ENCODE peak calls at places on chromosome 9, in seven cellular contexts. I is effector memory CD4-positive, alpha-beta T cell; J is mucosa of descending colon; X is mammary epithelial cell; S is CD8-positive, alpha-beta memory T cell; E is body of pancreas; G is right lobe of liver. H is an unnamed sample. For H3K4me1, the result is how much of the 10 kb centered on the place peaks cover.

GRCh38 chr9:4678679-4679267 is 596 bp upstream of the CDC37L1 start:
- DNase-seq in G (no peak), E (no peak), J (no peak), X (peak), I (no peak), S (no peak), H (peak)

GRCh38 chr9:13213337-13213736 is 66.2 kb downstream of the MPDZ start:
- DNase-seq in E (no peak), J (no peak), G (no peak), S (no peak), X (no peak), I (no peak), H (peak)

GRCh38 chr9:94812343-94812742 is 85.8 kb downstream of the AOPEP start:
- DNase-seq in X (peak), S (no peak), E (no peak), I (no peak), G (no peak), J (no peak), H (peak)

GRCh38 chr9:12719431-12719830 is 26.2 kb downstream of the TYRP1 start:
- DNase-seq in G (no peak), J (no peak), E (no peak), S (no peak), I (no peak), X (no peak), H (no peak)

GRCh38 chr9:127065592-127065991 is 56.8 kb downstream of the ANGPTL2 start:
- DNase-seq in E (no peak), G (no peak), I (no peak), X (peak), S (no peak), J (no peak), H (no peak)

GRCh38 chr9:12930906-12931305 is 156.1 kb downstream of the LURAP1L start:
- DNase-seq in I (no peak), G (no peak), S (no peak), E (no peak), J (no peak), X (no peak), H (no peak)

GRCh38 chr9:99181621-99182020 is 40.1 kb downstream of the ALG2 start:
- DNase-seq in G (no peak), I (no peak), E (no peak), S (peak), J (no peak), X (no peak), H (peak)

GRCh38 chr9:82706781-82707180 is 356.2 kb downstream of the RASEF start:
- DNase-seq in G (no peak), I (no peak), S (no peak), X (peak), E (no peak), J (no peak), H (no peak)

GRCh38 chr9:77514886-77515711 is 133.0 kb downstream of the GNA14 start:
- DNase-seq in J (no peak), E (no peak), S (no peak), X (peak), G (no peak), I (no peak), H (no peak)

GRCh38 chr9:119368681-119369581 is at the start of gene BRINP1:
- DNase-seq in X (peak), I (no peak), J (no peak), E (peak), G (peak), S (no peak), H (no peak)

GRCh38 chr9:2638871-2639673 is 17.5 kb downstream of the VLDLR start:
- DNase-seq in X (no peak), E (no peak), J (no peak), I (no peak), G (no peak), S (no peak), H (peak)

GRCh38 chr9:561430-561829 is 280.1 kb upstream of the DMRT1 start:
- DNase-seq in J (no peak), I (no peak), S (no peak), E (no peak), G (no peak), X (peak), H (no peak)

GRCh38 chr9:100637787-100638186 is 59.9 kb downstream of the CAVIN4 start:
- DNase-seq in E (no peak), X (no peak), G (no peak), S (no peak), J (no peak), I (no peak), H (no peak)

GRCh38 chr9:120545691-120546565 is 34.0 kb downstream of the CDK5RAP2 start:
- DNase-seq in G (no peak), S (no peak), X (no peak), E (no peak), I (no peak), J (no peak), H (peak)

GRCh38 chr9:115333671-115334070 is 215.7 kb upstream of the TNC start:
- DNase-seq in S (no peak), E (no peak), J (no peak), G (no peak), I (no peak), X (peak), H (no peak)

GRCh38 chr9:127754099-127754760 is 19.1 kb upstream of the TOR2A start:
- DNase-seq in X (no peak), G (no peak), I (no peak), E (no peak), J (no peak), S (no peak), H (no peak)

GRCh38 chr9:128396970-128397613 is 23.6 kb upstream of the CERCAM start:
- DNase-seq in G (no peak), X (no peak), I (no peak), J (no peak), S (no peak), E (no peak), H (no peak)

GRCh38 chr9:105243935-105244273 is 547 bp upstream of the SLC44A1 start:
- DNase-seq in G (no peak), S (no peak), X (no peak), J (no peak), E (no peak), I (no peak), H (no peak)

GRCh38 chr9:105245720-105246161 is 1.3 kb downstream of the SLC44A1 start:
- DNase-seq in I (no peak), S (no peak), X (no peak), J (no peak), E (no peak), G (no peak), H (no peak)

GRCh38 chr9:105243015-105243686 is 1.3 kb upstream of the SLC44A1 start:
- DNase-seq in E (no peak), J (no peak), S (no peak), X (peak), G (no peak), I (no peak), H (peak)

GRCh38 chr9:105244996-105245719 is 707 bp downstream of the SLC44A1 start:
- DNase-seq in I (peak), G (peak), J (peak), E (peak), S (peak), X (peak), H (peak)

DNA sequence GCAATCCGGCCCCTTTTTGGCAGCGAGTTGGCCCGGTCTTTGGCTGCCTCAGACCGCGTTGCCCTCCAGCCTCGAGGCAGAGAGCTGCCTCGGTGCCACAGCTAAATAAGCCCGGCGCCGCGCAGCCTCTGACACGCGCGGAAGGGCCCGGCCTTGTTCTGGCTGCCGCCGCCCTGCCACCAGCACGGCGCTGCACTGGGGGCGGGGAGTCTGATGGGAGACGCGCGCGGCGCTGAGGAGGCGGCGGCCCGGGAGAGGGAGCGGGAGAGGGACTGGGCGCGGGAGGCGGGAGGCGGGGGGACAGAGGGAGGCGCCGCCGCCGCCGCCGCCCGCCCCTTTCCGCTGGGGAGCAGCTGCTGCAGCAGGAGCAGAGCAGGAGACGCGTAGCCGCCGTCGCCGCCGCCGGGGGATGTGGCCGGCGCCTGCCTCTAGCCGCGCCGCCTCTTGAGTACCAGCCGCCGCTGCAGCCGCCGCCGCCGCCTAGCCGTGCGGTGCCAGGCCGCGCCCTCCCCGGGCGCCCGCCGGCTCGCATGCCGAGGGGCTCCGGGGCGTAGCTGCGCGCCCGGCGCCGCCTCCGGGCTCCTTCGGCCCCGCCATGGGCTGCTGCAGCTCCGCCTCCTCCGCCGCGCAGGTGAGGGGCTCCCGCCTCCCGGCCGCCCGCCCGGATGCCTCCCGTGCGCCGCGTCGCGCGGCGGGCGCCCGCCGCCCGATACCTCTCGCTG is at the start of gene SLC44A1:
- DNase-seq in I (peak), X (peak), G (peak), E (peak), S (peak), J (peak), H (peak)
- H3K4me1 ChIP-seq in I (under half), X (under half), G (under half), E (under half), S (under half), J (under half), H (under half)

GRCh38 chr9:93061260-93061751 is 2.8 kb downstream of the SUSD3 start:
- DNase-seq in X (no peak), J (peak), S (no peak), I (no peak), E (no peak), G (no peak), H (no peak)

GRCh38 chr9:93058357-93059096 is at the start of gene SUSD3:
- DNase-seq in X (no peak), S (peak), I (peak), E (peak), J (peak), G (peak), H (peak)

GRCh38 chr9:93059097-93059959 is 827 bp downstream of the SUSD3 start:
- DNase-seq in X (no peak), E (no peak), I (no peak), S (peak), G (no peak), J (peak), H (peak)

GRCh38 chr9:93060746-93061259 is 2.3 kb downstream of the SUSD3 start:
- DNase-seq in G (peak), E (no peak), I (no peak), X (no peak), J (peak), S (no peak), H (no peak)

DNA sequence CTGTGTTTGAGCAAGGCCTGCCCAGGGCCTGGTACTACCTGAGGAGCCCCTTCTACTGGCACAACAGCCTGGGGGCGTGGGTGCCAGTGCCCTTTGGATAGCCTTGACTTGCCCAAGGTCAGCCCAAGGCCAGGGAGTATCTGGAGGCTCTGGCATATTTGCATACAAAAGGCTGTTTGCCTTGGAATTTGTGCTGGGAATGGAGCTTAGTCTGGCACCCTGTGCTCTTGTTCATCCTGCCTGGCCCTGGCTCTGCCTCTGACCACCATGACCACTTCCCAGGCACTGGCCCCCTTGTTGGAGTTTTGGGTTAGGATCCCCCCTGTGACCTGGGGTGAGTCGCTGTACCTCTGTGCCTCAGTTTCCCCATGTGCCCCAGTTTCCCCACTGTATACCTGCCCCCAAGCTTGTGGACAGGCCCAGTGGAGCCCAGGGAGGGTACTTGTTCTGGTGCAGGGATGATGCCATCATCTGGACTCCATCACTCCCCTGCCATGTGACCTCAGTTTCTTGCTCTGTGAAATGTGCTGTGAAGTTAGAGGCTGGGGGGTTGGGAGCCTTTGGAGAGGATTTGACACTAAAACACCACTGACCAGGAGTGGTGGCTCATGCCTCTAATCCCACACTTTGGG is 1.6 kb downstream of the SUSD3 start:
- DNase-seq in J (peak), G (no peak), E (no peak), X (no peak), S (no peak), I (no peak), H (no peak)
- H3K4me1 ChIP-seq in J (under half), G (under half), E (under half), X (under half), S (half or more), I (half or more), H (under half)

GRCh38 chr9:124297915-124298645 is 40.3 kb downstream of the NEK6 start:
- DNase-seq in J (no peak), G (no peak), E (no peak), I (no peak), X (no peak), S (no peak), H (no peak)

GRCh38 chr9:124295097-124295794 is 37.5 kb downstream of the NEK6 start:
- DNase-seq in G (no peak), X (no peak), J (no peak), S (no peak), E (no peak), I (no peak), H (no peak)

GRCh38 chr9:124296094-124296493 is 38.3 kb downstream of the NEK6 start:
- DNase-seq in S (no peak), X (no peak), G (no peak), J (no peak), E (no peak), I (no peak), H (no peak)

GRCh38 chr9:124297553-124297905 is 39.8 kb downstream of the NEK6 start:
- DNase-seq in E (peak), J (no peak), S (no peak), X (peak), I (no peak), G (no peak), H (peak)

DNA sequence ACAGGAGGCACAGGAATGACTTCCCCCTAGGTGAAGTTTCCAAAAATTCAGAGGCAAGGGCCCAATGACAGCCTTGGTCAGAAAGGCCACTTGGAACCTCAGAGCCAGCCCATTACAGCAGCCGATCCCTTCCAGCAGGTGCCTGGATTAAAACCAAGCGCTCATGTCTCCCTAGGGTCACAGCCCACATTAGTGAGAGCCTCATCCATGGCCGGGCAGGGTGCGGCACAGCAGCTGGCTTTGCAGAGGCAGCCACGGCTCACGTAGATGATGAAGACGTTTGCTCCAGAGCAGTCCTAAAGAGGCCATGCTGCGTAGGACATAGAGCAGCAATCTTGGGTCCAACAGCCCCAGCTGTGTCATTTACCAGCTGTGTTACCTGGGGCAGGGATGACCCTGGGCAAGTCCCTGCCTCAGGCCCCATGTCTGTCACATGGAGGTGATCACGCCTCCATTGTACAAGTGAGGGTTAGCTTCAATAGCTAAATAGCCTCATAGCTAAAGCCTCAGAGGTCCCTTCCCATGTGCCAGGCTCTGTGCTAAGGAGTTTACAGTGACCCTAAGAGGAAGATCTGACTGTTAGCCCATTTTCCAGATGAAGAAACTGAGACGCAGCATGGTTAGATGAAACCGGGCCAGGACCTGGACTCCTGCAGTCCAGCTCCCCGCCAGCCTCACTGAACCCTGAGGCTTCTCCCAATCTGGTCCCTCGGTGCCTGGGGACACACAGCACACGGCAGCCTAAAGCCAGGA is 39.2 kb downstream of the NEK6 start:
- DNase-seq in I (no peak), J (no peak), E (no peak), G (no peak), X (no peak), S (no peak), H (peak)
- H3K4me1 ChIP-seq in I (under half), J (under half), E (under half), G (under half), X (half or more), S (under half), H (half or more)

DNA sequence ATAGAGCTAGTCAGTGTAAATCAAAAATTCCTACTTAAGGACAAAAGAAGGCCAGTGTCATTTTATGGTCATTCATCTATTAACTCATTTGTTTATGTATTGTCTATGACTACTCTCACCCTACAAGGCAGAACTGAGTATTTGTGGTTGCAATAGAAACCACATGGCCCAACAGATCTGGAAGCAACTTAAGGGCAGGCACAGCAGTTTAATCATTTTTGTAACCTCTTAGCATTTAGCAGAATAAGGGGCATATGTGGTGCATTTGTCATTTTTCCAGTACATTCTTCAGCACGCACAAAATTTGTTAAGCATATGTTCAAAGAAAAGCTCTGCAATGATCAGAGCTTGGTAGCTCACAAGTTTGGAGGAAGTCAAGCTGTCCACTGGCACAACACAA is 1.1 kb downstream of the FKBP15 start:
- DNase-seq in J (no peak), X (peak), I (no peak), G (no peak), S (no peak), E (no peak), H (peak)
- H3K4me1 ChIP-seq in J (under half), X (under half), I (under half), G (under half), S (under half), E (under half), H (under half)

GRCh38 chr9:36878986-36879982 is 154.8 kb downstream of the PAX5 start:
- DNase-seq in X (no peak), S (no peak), G (peak), I (no peak), E (no peak), J (no peak), H (no peak)

GRCh38 chr9:36876056-36876455 is 158.0 kb downstream of the PAX5 start:
- DNase-seq in S (no peak), X (no peak), I (no peak), G (peak), E (no peak), J (no peak), H (no peak)

GRCh38 chr9:36874921-36875320 is 159.1 kb downstream of the PAX5 start:
- DNase-seq in J (no peak), X (peak), I (no peak), E (no peak), S (no peak), G (peak), H (no peak)

GRCh38 chr9:36878161-36878560 is 155.9 kb downstream of the PAX5 start:
- DNase-seq in J (no peak), E (no peak), I (no peak), S (no peak), X (no peak), G (peak), H (no peak)

DNA sequence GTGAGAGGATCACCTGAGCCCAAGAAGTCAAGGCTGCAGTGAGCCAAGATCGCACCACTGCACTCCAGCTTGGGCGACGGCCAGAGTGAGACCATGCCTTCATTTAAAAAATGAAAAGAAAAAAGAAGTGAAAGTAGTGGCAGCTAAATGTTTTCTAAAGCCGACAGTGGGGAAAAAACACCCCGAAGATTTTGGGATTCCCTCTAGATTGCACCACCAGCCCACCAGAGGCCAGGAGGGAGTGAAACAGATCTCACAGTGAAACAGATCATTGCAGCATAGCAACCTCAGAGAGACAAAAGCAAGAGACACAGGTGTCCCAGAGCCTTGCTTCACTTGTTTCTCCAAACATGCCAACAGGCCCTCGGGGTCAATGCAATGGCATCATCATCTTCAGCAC is 156.8 kb downstream of the PAX5 start:
- DNase-seq in S (no peak), X (no peak), G (peak), E (no peak), J (no peak), I (no peak), H (no peak)
- H3K4me1 ChIP-seq in S (under half), X (under half), G (under half), E (under half), J (under half), I (under half), H (under half)

GRCh38 chr9:33159058-33159759 is 7.9 kb downstream of the B4GALT1 start:
- DNase-seq in S (peak), J (peak), G (peak), I (peak), E (peak), X (peak), H (no peak)
- H3K4me1 ChIP-seq in S (half or more), J (half or more), G (half or more), I (half or more), E (half or more), X (half or more), H (half or more)

GRCh38 chr9:125239631-125240597 is 1.2 kb downstream of the HSPA5 start:
- DNase-seq in E (no peak), G (no peak), X (no peak), J (no peak), S (peak), I (no peak), H (peak)
- H3K4me1 ChIP-seq in E (half or more), G (under half), X (under half), J (under half), S (half or more), I (under half), H (under half)

GRCh38 chr9:124596172-124596839 is 89.1 kb upstream of the NR5A1 start:
- DNase-seq in S (no peak), I (no peak), G (no peak), E (no peak), J (no peak), X (no peak), H (no peak)
- H3K4me1 ChIP-seq in S (under half), I (under half), G (under half), E (under half), J (under half), X (under half), H (under half)